ENCODE peak calls at places on chromosomes 3 and 15, in five cellular contexts. One of them, this sample, is unnamed. For H3K4me1, the result is how much of the 10 kb centered on the place peaks cover.

GRCh38 chr15:61762682-61763081 is 297.6 kb downstream of the VPS13C start:
- DNase-seq in lower lobe of right lung: no peak
- DNase-seq in gastrocnemius medialis: no peak
- DNase-seq in stomach: no peak
- DNase-seq in mesendoderm: no peak
- DNase-seq in this sample: no peak

GRCh38 chr3:4416961-4417360 is 50.1 kb downstream of the SUMF1 start:
- DNase-seq in stomach: no peak
- DNase-seq in mesendoderm: no peak
- DNase-seq in lower lobe of right lung: no peak
- DNase-seq in gastrocnemius medialis: peak
- DNase-seq in this sample: no peak

GRCh38 chr15:96403932-96404331 is 73.4 kb downstream of the NR2F2 start:
- DNase-seq in stomach: no peak
- DNase-seq in mesendoderm: no peak
- DNase-seq in lower lobe of right lung: no peak
- DNase-seq in gastrocnemius medialis: no peak
- DNase-seq in this sample: no peak

GRCh38 chr3:156448300-156448699 is 106.6 kb downstream of the SSR3 start:
- DNase-seq in gastrocnemius medialis: no peak
- DNase-seq in mesendoderm: peak
- DNase-seq in stomach: no peak
- DNase-seq in lower lobe of right lung: no peak
- DNase-seq in this sample: peak

GRCh38 chr3:73740041-73740440 is 115.3 kb upstream of the PDZRN3 start:
- DNase-seq in lower lobe of right lung: no peak
- DNase-seq in gastrocnemius medialis: no peak
- DNase-seq in stomach: no peak
- DNase-seq in mesendoderm: no peak
- DNase-seq in this sample: no peak

GRCh38 chr3:156680243-156680930 is 6.0 kb downstream of the TIPARP start:
- DNase-seq in mesendoderm: peak
- DNase-seq in lower lobe of right lung: no peak
- DNase-seq in gastrocnemius medialis: no peak
- DNase-seq in stomach: no peak
- DNase-seq in this sample: peak

GRCh38 chr3:114112696-114113095 is 56.2 kb downstream of the QTRT2 start:
- DNase-seq in stomach: no peak
- DNase-seq in gastrocnemius medialis: no peak
- DNase-seq in lower lobe of right lung: no peak
- DNase-seq in mesendoderm: no peak
- DNase-seq in this sample: no peak

GRCh38 chr15:80605591-80606150 is 89.4 kb upstream of the ABHD17C start:
- DNase-seq in lower lobe of right lung: no peak
- DNase-seq in mesendoderm: no peak
- DNase-seq in gastrocnemius medialis: no peak
- DNase-seq in stomach: no peak
- DNase-seq in this sample: no peak

GRCh38 chr3:117127147-117127546 is 417.6 kb downstream of the TUSC7 start:
- DNase-seq in lower lobe of right lung: no peak
- DNase-seq in gastrocnemius medialis: no peak
- DNase-seq in mesendoderm: no peak
- DNase-seq in stomach: no peak
- DNase-seq in this sample: no peak

GRCh38 chr3:49199900-49200281 is 28.5 kb downstream of the KLHDC8B start:
- DNase-seq in mesendoderm: no peak
- DNase-seq in gastrocnemius medialis: no peak
- DNase-seq in lower lobe of right lung: no peak
- DNase-seq in stomach: no peak
- DNase-seq in this sample: no peak

GRCh38 chr15:45715528-45715927 is 80.7 kb downstream of the SQOR start:
- DNase-seq in lower lobe of right lung: no peak
- DNase-seq in gastrocnemius medialis: no peak
- DNase-seq in mesendoderm: peak
- DNase-seq in stomach: no peak
- DNase-seq in this sample: peak

GRCh38 chr3:186789554-186790260 is 6.3 kb downstream of the EIF4A2 start:
- DNase-seq in mesendoderm: no peak
- DNase-seq in gastrocnemius medialis: no peak
- DNase-seq in lower lobe of right lung: no peak
- DNase-seq in stomach: no peak
- DNase-seq in this sample: peak

GRCh38 chr15:60583194-60583593 is 104.3 kb upstream of the ICE2 start:
- DNase-seq in lower lobe of right lung: no peak
- DNase-seq in stomach: no peak
- DNase-seq in mesendoderm: no peak
- DNase-seq in gastrocnemius medialis: no peak
- DNase-seq in this sample: peak

GRCh38 chr15:63553388-63553791 is 43.8 kb upstream of the FBXL22 start:
- DNase-seq in gastrocnemius medialis: no peak
- DNase-seq in stomach: peak
- DNase-seq in mesendoderm: peak
- DNase-seq in lower lobe of right lung: no peak
- DNase-seq in this sample: no peak

GRCh38 chr15:41855121-41855941 is 16.7 kb downstream of the PLA2G4B start:
- DNase-seq in stomach: no peak
- DNase-seq in gastrocnemius medialis: no peak
- DNase-seq in lower lobe of right lung: no peak
- DNase-seq in mesendoderm: no peak
- DNase-seq in this sample: no peak

GRCh38 chr3:40366203-40367162 is 20.5 kb upstream of the ENTPD3 start:
- DNase-seq in stomach: no peak
- DNase-seq in mesendoderm: no peak
- DNase-seq in gastrocnemius medialis: no peak
- DNase-seq in lower lobe of right lung: no peak
- DNase-seq in this sample: no peak

GRCh38 chr3:68919000-68919399 is 13.3 kb downstream of the TAFA4 start:
- DNase-seq in mesendoderm: peak
- DNase-seq in lower lobe of right lung: no peak
- DNase-seq in stomach: no peak
- DNase-seq in gastrocnemius medialis: no peak
- DNase-seq in this sample: no peak

GRCh38 chr15:88897456-88898194 is 2.3 kb upstream of the HAPLN3 start:
- DNase-seq in mesendoderm: peak
- DNase-seq in gastrocnemius medialis: peak
- DNase-seq in lower lobe of right lung: peak
- DNase-seq in stomach: peak
- DNase-seq in this sample: peak

GRCh38 chr3:8809341-8809740 is 39.9 kb upstream of the OXTR start:
- DNase-seq in mesendoderm: no peak
- DNase-seq in stomach: no peak
- DNase-seq in lower lobe of right lung: no peak
- DNase-seq in gastrocnemius medialis: no peak
- DNase-seq in this sample: no peak

GRCh38 chr3:169026543-169027181 is 636.9 kb downstream of the MECOM start:
- DNase-seq in gastrocnemius medialis: no peak
- DNase-seq in mesendoderm: no peak
- DNase-seq in stomach: no peak
- DNase-seq in lower lobe of right lung: no peak
- DNase-seq in this sample: no peak

GRCh38 chr3:39501982-39502837 is 34.7 kb downstream of the MOBP start:
- DNase-seq in lower lobe of right lung: peak
- DNase-seq in stomach: no peak
- DNase-seq in mesendoderm: no peak
- DNase-seq in gastrocnemius medialis: no peak
- DNase-seq in this sample: no peak

GRCh38 chr3:46372492-46373359 is 2.0 kb downstream of the CCR5 start:
- DNase-seq in stomach: no peak
- DNase-seq in mesendoderm: peak
- DNase-seq in lower lobe of right lung: no peak
- DNase-seq in gastrocnemius medialis: no peak
- DNase-seq in this sample: peak

GRCh38 chr15:40323953-40324937 is 753 bp downstream of the INAFM2 start:
- DNase-seq in mesendoderm: no peak
- DNase-seq in stomach: no peak
- DNase-seq in gastrocnemius medialis: no peak
- DNase-seq in lower lobe of right lung: peak
- DNase-seq in this sample: no peak

GRCh38 chr3:173690542-173690941 is 293.0 kb downstream of the NLGN1 start:
- DNase-seq in stomach: no peak
- DNase-seq in gastrocnemius medialis: no peak
- DNase-seq in mesendoderm: no peak
- DNase-seq in lower lobe of right lung: no peak
- DNase-seq in this sample: no peak

DNA sequence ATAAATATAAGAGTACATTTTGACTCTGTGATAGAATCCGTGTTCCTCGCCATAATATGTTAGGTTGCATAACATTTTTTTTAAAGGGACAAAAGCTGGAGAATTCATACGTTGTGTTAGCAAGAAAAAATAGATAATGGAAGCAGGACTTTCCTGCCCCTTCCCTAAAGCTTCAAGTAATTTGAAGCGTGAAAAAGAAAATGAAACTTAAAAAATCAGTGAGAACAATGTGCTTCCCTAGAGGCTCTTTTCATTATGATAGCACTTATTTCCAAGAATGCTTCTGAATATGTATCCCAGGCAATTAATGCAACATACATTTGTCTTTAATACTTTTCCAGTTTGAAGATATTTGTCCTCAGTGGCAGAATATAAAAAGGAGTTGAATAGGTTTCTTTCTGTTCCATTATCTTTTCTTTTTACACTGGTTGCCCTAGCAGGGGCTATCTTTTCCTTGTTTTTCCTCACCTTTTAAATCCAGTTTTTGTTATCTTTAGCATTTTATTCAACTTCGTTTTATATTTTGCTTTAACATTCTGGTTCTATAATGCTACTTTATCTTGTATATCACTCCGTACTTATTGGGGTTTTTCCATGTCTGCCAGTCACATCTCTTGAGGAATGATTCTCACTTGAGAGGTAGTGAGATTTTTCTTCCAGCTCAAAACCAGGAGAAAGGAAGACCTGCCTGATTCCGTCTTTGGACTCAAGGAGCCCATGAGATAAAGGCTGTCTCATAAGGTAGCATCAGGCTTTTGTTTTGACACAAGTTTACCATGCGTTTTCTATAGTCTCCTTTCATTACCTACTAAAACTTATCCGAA is 113.8 kb downstream of the MBNL1 start:
- DNase-seq in gastrocnemius medialis: no peak
- DNase-seq in lower lobe of right lung: no peak
- DNase-seq in stomach: no peak
- DNase-seq in mesendoderm: no peak
- DNase-seq in this sample: peak
- H3K4me1 ChIP-seq in gastrocnemius medialis: half or more
- H3K4me1 ChIP-seq in lower lobe of right lung: half or more
- H3K4me1 ChIP-seq in stomach: half or more
- H3K4me1 ChIP-seq in mesendoderm: under half
- H3K4me1 ChIP-seq in this sample: half or more

GRCh38 chr15:67549736-67550135 is 7.2 kb downstream of the MAP2K5 start:
- DNase-seq in stomach: no peak
- DNase-seq in gastrocnemius medialis: no peak
- DNase-seq in lower lobe of right lung: no peak
- DNase-seq in mesendoderm: no peak
- DNase-seq in this sample: peak

GRCh38 chr15:67547836-67548531 is 5.5 kb downstream of the MAP2K5 start:
- DNase-seq in mesendoderm: peak
- DNase-seq in lower lobe of right lung: no peak
- DNase-seq in gastrocnemius medialis: no peak
- DNase-seq in stomach: no peak
- DNase-seq in this sample: no peak

GRCh38 chr15:67548862-67549651 is 6.6 kb downstream of the MAP2K5 start:
- DNase-seq in mesendoderm: peak
- DNase-seq in lower lobe of right lung: no peak
- DNase-seq in stomach: peak
- DNase-seq in gastrocnemius medialis: peak
- DNase-seq in this sample: peak

GRCh38 chr15:67547064-67547463 is 4.6 kb downstream of the MAP2K5 start:
- DNase-seq in mesendoderm: no peak
- DNase-seq in gastrocnemius medialis: no peak
- DNase-seq in lower lobe of right lung: no peak
- DNase-seq in stomach: no peak
- DNase-seq in this sample: no peak

DNA sequence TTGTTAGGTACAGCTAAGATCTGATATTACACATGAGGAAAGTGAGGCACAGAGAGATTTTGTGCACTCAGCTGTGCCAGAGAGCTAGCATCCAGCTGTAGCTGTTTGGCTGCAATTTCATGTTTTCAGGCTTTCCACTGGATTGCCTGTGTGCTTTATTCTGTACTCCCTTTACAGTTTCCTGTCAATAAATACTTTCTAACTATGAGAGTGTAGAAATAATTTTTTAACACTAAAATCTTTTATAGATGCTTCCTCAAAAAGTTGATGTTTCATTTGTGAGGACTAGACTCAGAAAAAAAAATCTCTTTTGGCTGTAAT is 6.0 kb downstream of the MAP2K5 start:
- DNase-seq in mesendoderm: no peak
- DNase-seq in stomach: no peak
- DNase-seq in gastrocnemius medialis: no peak
- DNase-seq in lower lobe of right lung: no peak
- DNase-seq in this sample: no peak
- H3K4me3 ChIP-seq in mesendoderm: no peak
- H3K4me3 ChIP-seq in stomach: no peak
- H3K4me3 ChIP-seq in gastrocnemius medialis: no peak
- H3K4me3 ChIP-seq in lower lobe of right lung: no peak
- H3K4me3 ChIP-seq in this sample: peak

DNA sequence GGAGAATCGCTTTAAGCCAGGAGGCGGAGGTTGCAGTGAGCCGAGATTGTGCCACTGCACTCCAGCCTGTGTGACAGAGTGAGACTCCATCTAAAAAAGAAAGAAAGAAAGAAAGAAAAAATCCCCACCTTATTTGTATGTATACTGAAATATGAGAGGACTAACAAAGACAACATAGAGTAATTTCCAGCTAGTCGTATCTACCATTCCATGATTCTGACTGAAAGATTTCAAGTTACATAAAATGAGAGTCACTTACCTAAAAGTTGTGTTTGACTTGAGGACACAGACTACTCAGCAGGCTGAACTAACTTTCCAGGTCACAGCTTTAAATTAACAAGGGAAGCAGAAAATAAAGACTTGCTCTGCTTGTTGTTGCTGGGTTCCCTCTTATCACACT is 18.8 kb upstream of the PRKCI start:
- DNase-seq in mesendoderm: no peak
- DNase-seq in lower lobe of right lung: no peak
- DNase-seq in gastrocnemius medialis: no peak
- DNase-seq in stomach: no peak
- DNase-seq in this sample: no peak
- H3K4me1 ChIP-seq in mesendoderm: under half
- H3K4me1 ChIP-seq in lower lobe of right lung: under half
- H3K4me1 ChIP-seq in gastrocnemius medialis: under half
- H3K4me1 ChIP-seq in stomach: under half
- H3K4me1 ChIP-seq in this sample: under half

GRCh38 chr15:48176957-48177356 is 1.1 kb downstream of the MYEF2 start:
- DNase-seq in stomach: no peak
- DNase-seq in lower lobe of right lung: no peak
- DNase-seq in mesendoderm: no peak
- DNase-seq in gastrocnemius medialis: no peak
- DNase-seq in this sample: no peak

GRCh38 chr15:48177875-48178611 is at the start of gene MYEF2:
- DNase-seq in stomach: peak
- DNase-seq in mesendoderm: peak
- DNase-seq in gastrocnemius medialis: peak
- DNase-seq in lower lobe of right lung: peak
- DNase-seq in this sample: peak

GRCh38 chr15:48177383-48177874 is 666 bp downstream of the MYEF2 start:
- DNase-seq in stomach: no peak
- DNase-seq in mesendoderm: peak
- DNase-seq in gastrocnemius medialis: no peak
- DNase-seq in lower lobe of right lung: no peak
- DNase-seq in this sample: peak

GRCh38 chr15:48175126-48175525 is 3.0 kb downstream of the MYEF2 start:
- DNase-seq in lower lobe of right lung: no peak
- DNase-seq in gastrocnemius medialis: no peak
- DNase-seq in mesendoderm: no peak
- DNase-seq in stomach: no peak
- DNase-seq in this sample: no peak

GRCh38 chr15:48176097-48176496 is 2.0 kb downstream of the MYEF2 start:
- DNase-seq in mesendoderm: no peak
- DNase-seq in gastrocnemius medialis: no peak
- DNase-seq in lower lobe of right lung: no peak
- DNase-seq in stomach: no peak
- DNase-seq in this sample: peak
- H3K4me3 ChIP-seq in mesendoderm: no peak
- H3K4me3 ChIP-seq in gastrocnemius medialis: no peak
- H3K4me3 ChIP-seq in lower lobe of right lung: no peak
- H3K4me3 ChIP-seq in stomach: no peak
- H3K4me3 ChIP-seq in this sample: peak